ENCODE peak calls at places on chromosome 16, in six cellular contexts. H is HL-60, I is endothelial cell, F is astrocyte of the spinal cord, A is B cell, G is HFFc6. X is an unnamed sample.

GRCh38 chr16:24875466-24875865 is 29.7 kb downstream of the SLC5A11 start:
- DNase-seq in I (no peak), F (no peak), G (no peak), H (no peak), A (no peak), X (no peak)

GRCh38 chr16:57787519-57787905 is 14.8 kb downstream of the KIFC3 start:
- DNase-seq in I (no peak), H (no peak), A (no peak), G (no peak), F (no peak), X (no peak)

GRCh38 chr16:74477226-74477625 is 55.9 kb upstream of the CLEC18B start:
- DNase-seq in I (no peak), H (no peak), G (no peak), F (no peak), A (no peak), X (no peak)

GRCh38 chr16:1346422-1347285 is 5.0 kb downstream of the TSR3 start:
- DNase-seq in G (no peak), I (no peak), H (no peak), A (peak; percentile 19), F (no peak), X (no peak)

GRCh38 chr16:14606102-14606501 is 24.0 kb downstream of the PARN start:
- DNase-seq in A (no peak), H (no peak), G (no peak), F (no peak), I (no peak), X (no peak)

GRCh38 chr16:73172621-73173312 is 124.8 kb upstream of the ZFHX3 start:
- DNase-seq in G (peak; percentile 90), I (no peak), H (no peak), F (peak; percentile 97), A (no peak), X (peak; percentile 29)

GRCh38 chr16:4682084-4682581 is 11.2 kb upstream of the NUDT16L1 start:
- DNase-seq in I (no peak), H (no peak), A (no peak), F (no peak), G (no peak), X (no peak)

GRCh38 chr16:82533161-82533560 is 93.6 kb upstream of the CDH13 start:
- DNase-seq in A (no peak), G (no peak), I (no peak), F (no peak), H (no peak), X (no peak)

GRCh38 chr16:424033-424622 is 1.3 kb upstream of the RAB11FIP3 start:
- DNase-seq in F (peak; percentile 93), I (no peak), H (peak; percentile 82), A (no peak), G (peak; percentile 98), X (no peak)

GRCh38 chr16:10509534-10510025 is 70.8 kb downstream of the EMP2 start:
- DNase-seq in I (peak; percentile 71), F (peak; percentile 79), G (peak; percentile 74), A (peak; percentile 85), H (peak; percentile 38), X (peak; percentile 71)

GRCh38 chr16:52489894-52490293 is 57.0 kb downstream of the TOX3 start:
- DNase-seq in H (no peak), I (no peak), G (no peak), F (no peak), A (no peak), X (no peak)

GRCh38 chr16:19017179-19017578 is 33.4 kb downstream of the TMC7 start:
- DNase-seq in A (no peak), I (no peak), G (no peak), H (no peak), F (no peak), X (no peak)

GRCh38 chr16:1019234-1019933 is 37.8 kb downstream of the SOX8 start:
- DNase-seq in A (no peak), G (peak; percentile 69), F (peak; percentile 29), H (no peak), I (no peak), X (no peak)

GRCh38 chr16:46577988-46578579 is 43.1 kb downstream of the SHCBP1 start:
- DNase-seq in I (no peak), F (no peak), H (no peak), G (no peak), A (no peak), X (no peak)

GRCh38 chr16:77896357-77896972 is 108.1 kb downstream of the VAT1L start:
- DNase-seq in I (peak; percentile 6), G (no peak), F (no peak), H (no peak), A (no peak), X (no peak)

GRCh38 chr16:56576585-56577299 is 11.9 kb downstream of the MT4 start:
- DNase-seq in A (peak; percentile 77), G (peak; percentile 38), H (peak; percentile 48), F (peak; percentile 45), I (peak; percentile 69), X (peak; percentile 20)

GRCh38 chr16:67240506-67240905 is 6.8 kb downstream of the FHOD1 start:
- DNase-seq in A (no peak), G (peak; percentile 37), H (no peak), F (no peak), I (no peak), X (no peak)

GRCh38 chr16:35706901-35707300 is 2247.5 kb downstream of the TP53TG3F start:
- DNase-seq in G (no peak), I (no peak), F (no peak), H (no peak), A (no peak), X (no peak)

GRCh38 chr16:64696872-64697271 is 425.0 kb downstream of the CDH11 start:
- DNase-seq in I (no peak), H (no peak), A (no peak), F (no peak), G (no peak), X (no peak)

GRCh38 chr16:67445441-67445912 is 14.6 kb downstream of the HSD11B2 start:
- DNase-seq in A (no peak), I (no peak), G (no peak), H (no peak), F (no peak), X (no peak)

GRCh38 chr16:71540-72341 is 690 bp downstream of the RHBDF1 start:
- DNase-seq in F (peak; percentile 63), H (no peak), A (no peak), I (peak; percentile 51), G (peak; percentile 70), X (peak; percentile 54)

GRCh38 chr16:78257376-78257728 is 157.9 kb downstream of the WWOX start:
- DNase-seq in H (no peak), A (no peak), F (peak; percentile 7), G (no peak), I (no peak), X (no peak)

GRCh38 chr16:6068063-6068462 is 970.5 kb upstream of the EEF2KMT start:
- DNase-seq in I (no peak), F (no peak), A (no peak), G (no peak), H (no peak), X (no peak)

GRCh38 chr16:81429045-81429521 is 15.5 kb upstream of the CMIP start:
- DNase-seq in I (peak; percentile 59), H (no peak), G (peak; percentile 50), A (peak; percentile 57), F (no peak), X (no peak)
- TF ChIP-seq CTCF in I (peak; percentile 70), H (no peak), G (peak; percentile 84), A (peak; percentile 60), F (peak; percentile 55), X (peak; percentile 59)

GRCh38 chr16:12907670-12908233 is 6.4 kb downstream of the SHISA9 start:
- DNase-seq in G (peak; percentile 15), A (no peak), F (no peak), H (no peak), I (no peak), X (no peak)
- TF ChIP-seq CTCF in G (peak; percentile 59), A (no peak), F (no peak), H (no peak), I (no peak), X (peak; percentile 34)

GRCh38 chr16:85125570-85126382 is 13.5 kb upstream of the CIBAR2 start:
- DNase-seq in H (no peak), I (no peak), G (no peak), A (no peak), F (no peak), X (no peak)

GRCh38 chr16:85128079-85128837 is 16.0 kb upstream of the CIBAR2 start:
- DNase-seq in I (no peak), H (no peak), A (no peak), F (no peak), G (no peak), X (no peak)

GRCh38 chr16:85124636-85125346 is 12.5 kb upstream of the CIBAR2 start:
- DNase-seq in A (no peak), H (no peak), F (peak; percentile 19), G (no peak), I (no peak), X (no peak)

GRCh38 chr16:85126383-85126730 is 14.1 kb upstream of the CIBAR2 start:
- DNase-seq in I (no peak), F (no peak), H (no peak), G (no peak), A (no peak), X (no peak)

GRCh38 chr16:85126731-85127662 is 14.7 kb upstream of the CIBAR2 start:
- DNase-seq in H (no peak), I (no peak), A (no peak), F (peak; percentile 89), G (peak; percentile 40), X (no peak)
- TF ChIP-seq CTCF in H (no peak), I (no peak), A (no peak), F (no peak), G (no peak), X (no peak)

GRCh38 chr16:68676113-68676860 is 31.2 kb downstream of the CDH3 start:
- DNase-seq in G (no peak), A (no peak), F (no peak), H (no peak), I (no peak), X (no peak)
- TF ChIP-seq CTCF in G (no peak), A (no peak), F (no peak), H (no peak), I (no peak), X (no peak)

X was measured in neural crest cell.